ENCODE peak calls at places on chromosomes 2 and 18, in six cellular contexts. K is H1, D is GM12878, T is K562, R is A549, A is HepG2. F is an unnamed sample.

GRCh38 chr2:200308421-200309295 is 2.2 kb downstream of the SPATS2L start:
- DNase-seq in K (no peak), D (no peak), T (no peak), R (no peak), A (no peak), F (no peak)

GRCh38 chr18:44805643-44806042 is 125.0 kb downstream of the SETBP1 start:
- DNase-seq in K (no peak), D (no peak), T (no peak), R (no peak), A (no peak), F (no peak)

GRCh38 chr2:233084488-233084887 is 24.3 kb downstream of the INPP5D start:
- DNase-seq in K (no peak), D (peak), T (no peak), R (no peak), A (no peak), F (no peak)

GRCh38 chr2:23900927-23901322 is 26.0 kb downstream of the ATAD2B start:
- DNase-seq in K (no peak), D (no peak), T (no peak), R (peak), A (peak), F (no peak)

GRCh38 chr18:75201936-75202335 is 7.0 kb downstream of the PTGR3 start:
- DNase-seq in K (no peak), D (no peak), T (no peak), R (no peak), A (no peak), F (no peak)

GRCh38 chr2:205680067-205680466 is 2.2 kb upstream of the NRP2 start:
- DNase-seq in K (peak), D (no peak), T (peak), R (peak), A (peak), F (peak)

GRCh38 chr2:161122772-161123530 is 37.3 kb upstream of the TANK start:
- DNase-seq in K (no peak), D (no peak), T (peak), R (peak), A (peak), F (no peak)

GRCh38 chr2:45180784-45181183 is 171.5 kb upstream of the SIX2 start:
- DNase-seq in K (no peak), D (no peak), T (no peak), R (no peak), A (no peak), F (no peak)

GRCh38 chr2:233821196-233821595 is 33.1 kb downstream of the HJURP start:
- DNase-seq in K (no peak), D (no peak), T (no peak), R (no peak), A (no peak), F (no peak)

DNA sequence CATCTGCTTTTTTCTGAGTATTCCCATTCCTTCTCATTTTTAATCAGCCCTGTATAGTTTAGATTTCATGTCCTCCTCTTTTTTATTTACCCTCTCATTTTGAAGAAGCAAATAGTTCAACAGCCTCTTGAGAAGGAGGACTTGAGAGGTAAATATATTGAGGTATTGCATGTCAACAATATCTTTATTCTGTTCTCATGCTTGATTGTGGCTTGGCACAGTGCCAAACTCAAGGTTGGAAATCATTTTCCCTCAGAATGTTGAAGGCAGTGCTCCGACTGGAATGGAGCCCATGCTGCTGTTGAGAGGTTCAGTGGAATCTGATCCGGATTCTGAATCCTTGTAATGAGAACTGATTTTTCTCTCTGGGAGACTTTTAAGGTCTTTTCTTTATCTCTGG is 31.0 kb upstream of the GALNT3 start:
- DNase-seq in K (no peak), D (no peak), T (no peak), R (no peak), A (no peak), F (no peak)
- TF ChIP-seq CHD2 in K (no peak), D (no peak), T (no peak), R (no peak), A (no peak), F (no peak)

GRCh38 chr2:671787-672605 is 5.2 kb downstream of the TMEM18 start:
- DNase-seq in K (no peak), D (no peak), T (no peak), R (no peak), A (no peak), F (no peak)
- H3K4me3 ChIP-seq in K (no peak), D (no peak), T (no peak), R (no peak), A (no peak), F (no peak)

DNA sequence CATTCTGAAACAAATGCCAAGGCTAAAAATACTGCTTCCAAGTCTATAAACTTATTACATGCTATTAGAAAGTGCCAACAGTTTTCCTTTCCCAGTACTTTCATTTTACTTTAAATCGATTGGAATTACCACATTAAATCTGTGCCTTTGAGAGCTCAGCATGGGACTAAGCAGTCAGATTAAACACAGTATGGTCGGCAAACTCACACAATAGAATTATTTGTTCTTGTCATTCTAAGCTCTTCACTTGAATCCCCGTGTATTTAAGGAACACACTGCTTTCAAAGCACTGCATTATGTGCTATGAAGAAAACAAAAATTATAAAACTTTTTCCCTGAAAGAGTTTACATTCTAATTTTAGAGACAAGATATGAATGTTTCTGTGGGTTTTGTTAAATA is 444.4 kb upstream of the SLC39A10 start:
- DNase-seq in K (no peak), D (no peak), T (no peak), R (no peak), A (no peak), F (no peak)
- TF ChIP-seq CHD2 in K (no peak), D (no peak), T (no peak), R (no peak), A (no peak), F (no peak)

DNA sequence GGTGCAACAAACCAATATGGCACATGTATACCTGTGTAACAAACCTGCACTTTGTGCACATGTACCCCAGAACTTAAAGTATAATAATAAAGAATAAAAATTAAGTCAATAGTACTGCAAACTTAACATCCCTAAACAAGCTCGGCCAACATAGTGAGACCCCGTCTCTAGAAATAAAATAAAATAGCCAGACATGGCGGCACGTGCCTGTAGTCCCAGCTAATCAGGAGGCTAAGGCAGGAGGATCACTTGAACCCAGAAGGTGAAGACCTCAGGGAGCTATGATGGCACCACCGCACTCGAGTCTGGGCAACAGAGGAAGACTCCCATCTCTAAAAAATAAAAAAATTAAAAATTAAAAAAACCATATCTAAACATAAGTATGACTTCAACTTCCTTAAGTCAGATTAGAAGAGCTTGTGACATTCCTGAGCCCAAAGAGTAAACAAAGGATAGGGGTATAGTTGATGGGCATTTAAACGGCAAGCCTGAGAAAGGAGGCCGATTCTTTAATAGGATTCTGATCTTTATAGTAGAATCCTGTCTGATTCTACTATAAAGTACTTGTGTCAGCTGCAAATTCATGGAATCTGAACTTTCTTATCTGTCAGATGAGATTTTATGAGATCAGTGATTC is 1.6 kb downstream of the FAM124B start:
- DNase-seq in K (no peak), D (no peak), T (no peak), R (no peak), A (no peak), F (no peak)
- H3K4me3 ChIP-seq in K (no peak), D (no peak), T (peak), R (no peak), A (no peak), F (no peak)

GRCh38 chr2:122340246-122340645 is 584.8 kb downstream of the TSN start:
- DNase-seq in K (no peak), D (peak), T (no peak), R (no peak), A (no peak), F (no peak)
- TF ChIP-seq CHD2 in K (no peak), D (peak), T (no peak), R (no peak), A (no peak), F (no peak)

DNA sequence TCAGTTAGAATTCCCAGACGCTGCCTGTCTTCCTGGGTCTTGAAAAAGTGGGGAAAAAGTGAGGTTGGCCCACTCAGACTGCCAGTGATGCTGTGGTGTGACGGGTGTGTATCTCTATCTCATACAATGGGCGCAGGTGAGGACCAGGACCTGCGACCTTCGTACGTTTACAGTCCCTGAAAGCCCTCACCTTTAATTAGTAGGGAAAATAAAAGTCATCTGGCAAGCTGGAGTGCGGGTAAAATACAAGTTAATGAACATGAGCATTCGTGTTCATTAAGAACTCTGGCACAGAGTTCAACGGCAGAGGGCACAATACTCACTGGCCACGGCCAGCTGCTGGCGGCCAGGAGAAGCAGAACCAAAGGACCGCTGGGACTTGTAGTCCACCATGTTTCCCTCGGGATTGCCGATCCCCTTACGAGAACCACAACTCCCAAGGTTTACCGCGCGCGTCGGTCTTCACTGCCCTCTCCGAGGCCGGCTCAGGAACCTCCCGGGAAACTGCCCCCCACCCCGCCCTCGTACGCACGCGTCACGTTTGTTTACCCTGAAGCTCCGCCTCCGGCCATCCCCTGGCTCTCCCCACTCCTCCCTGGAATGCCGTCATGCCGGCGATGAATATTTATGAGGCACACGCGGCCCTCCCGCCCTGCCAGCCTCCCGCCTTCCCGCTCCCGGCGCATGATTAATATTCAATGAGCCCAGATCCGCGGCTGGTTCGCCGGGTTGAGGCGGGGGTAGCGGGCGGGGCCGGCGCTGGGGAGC is 486 bp upstream of the PHLPP1 start:
- DNase-seq in K (peak), D (peak), T (peak), R (peak), A (peak), F (peak)
- H3K4me3 ChIP-seq in K (peak), D (peak), T (peak), R (peak), A (peak), F (peak)